ENCODE peak calls at places on chromosomes 12 and 14, in four cellular contexts. C is renal cortical epithelial cell, Y is activated T-cell treated with anti-CD3 and anti-CD28 coated beads for 48 hours, I is hypothalamus. P is an unnamed sample.

GRCh38 chr14:90968025-90968424 is 92.4 kb downstream of the RPS6KA5 start:
- DNase-seq in C (no peak), Y (no peak), I (no peak), P (peak)

GRCh38 chr12:130858084-130858483 is 13.8 kb upstream of the RAN start:
- DNase-seq in I (no peak), Y (no peak), C (no peak), P (no peak)

GRCh38 chr12:109735825-109736551 is 22.4 kb downstream of the FAM222A start:
- DNase-seq in C (no peak), Y (no peak), I (no peak), P (no peak)

GRCh38 chr12:96141216-96141944 is 52.8 kb upstream of the ELK3 start:
- DNase-seq in I (no peak), Y (no peak), C (peak), P (peak)

GRCh38 chr12:62846506-62846905 is 88.4 kb downstream of the PPM1H start:
- DNase-seq in C (peak), I (no peak), Y (no peak), P (peak)

GRCh38 chr14:91190853-91191252 is 53.7 kb downstream of the GPR68 start:
- DNase-seq in Y (no peak), I (no peak), C (no peak), P (no peak)

GRCh38 chr12:47808574-47809380 is 10.9 kb downstream of the HDAC7 start:
- DNase-seq in C (no peak), Y (peak), I (no peak), P (peak)

GRCh38 chr14:92316937-92317336 is 6.0 kb upstream of the SLC24A4 start:
- DNase-seq in C (no peak), I (no peak), Y (no peak), P (peak)

GRCh38 chr14:77654001-77654431 is 37.6 kb upstream of the SPTLC2 start:
- DNase-seq in Y (no peak), I (no peak), C (no peak), P (no peak)

GRCh38 chr12:20548592-20548991 is 146.5 kb upstream of the SLCO1C1 start:
- DNase-seq in I (no peak), C (no peak), Y (no peak), P (no peak)

GRCh38 chr14:64539186-64539552 is 1.4 kb upstream of the HSPA2 start:
- DNase-seq in I (no peak), Y (no peak), C (peak), P (peak)

GRCh38 chr14:101476931-101477553 is 84.3 kb upstream of the DIO3 start:
- DNase-seq in C (peak), Y (no peak), I (no peak), P (peak)

GRCh38 chr12:59695379-59695778 is 99.5 kb downstream of the SLC16A7 start:
- DNase-seq in C (peak), Y (no peak), I (no peak), P (peak)

GRCh38 chr12:2352203-2352602 is 299.4 kb downstream of the CACNA1C start:
- DNase-seq in C (no peak), Y (no peak), I (no peak), P (no peak)